ENCODE peak calls at places on chromosomes 2 and 18, in seven cellular contexts. P is body of pancreas, N is BE2C, D is PC-3, X is HCT116, Y is sigmoid colon, Q is brain microvascular endothelial cell. C is an unnamed sample.

GRCh38 chr2:233387225-233387624 is 32.9 kb downstream of the DGKD start:
- DNase-seq in P (no peak), N (no peak), D (no peak), X (no peak), Y (peak), Q (no peak), C (no peak)

GRCh38 chr2:120052597-120052996 is 39.7 kb downstream of the EPB41L5 start:
- DNase-seq in P (no peak), N (no peak), D (no peak), X (no peak), Y (no peak), Q (no peak), C (peak)

GRCh38 chr2:241298554-241299165 is 16.8 kb downstream of the HDLBP start:
- DNase-seq in P (no peak), N (no peak), D (no peak), X (no peak), Y (no peak), Q (no peak), C (no peak)

GRCh38 chr2:112582314-112582746 is 2.1 kb upstream of the CHCHD5 start:
- DNase-seq in P (peak), N (peak), D (peak), X (peak), Y (no peak), Q (peak), C (peak)

GRCh38 chr18:38751897-38752296 is 1186.3 kb upstream of the CELF4 start:
- DNase-seq in P (no peak), N (no peak), D (no peak), X (no peak), Y (no peak), Q (no peak), C (no peak)

GRCh38 chr2:178225011-178225817 is 30.9 kb downstream of the OSBPL6 start:
- DNase-seq in P (no peak), N (no peak), D (no peak), X (no peak), Y (no peak), Q (no peak), C (peak)

GRCh38 chr2:205752421-205752820 is 70.1 kb downstream of the NRP2 start:
- DNase-seq in P (no peak), N (no peak), D (no peak), X (no peak), Y (no peak), Q (no peak), C (no peak)

GRCh38 chr2:106028192-106028591 is 165.9 kb downstream of the UXS1 start:
- DNase-seq in P (no peak), N (no peak), D (no peak), X (no peak), Y (no peak), Q (no peak), C (no peak)

GRCh38 chr2:36338827-36339145 is 16.8 kb upstream of the CRIM1 start:
- DNase-seq in P (no peak), N (no peak), D (peak), X (no peak), Y (no peak), Q (peak), C (peak)

GRCh38 chr2:230134496-230135073 is 65.9 kb upstream of the SLC16A14 start:
- DNase-seq in P (no peak), N (no peak), D (peak), X (no peak), Y (no peak), Q (peak), C (peak)

GRCh38 chr2:107717666-107718065 is 109.0 kb upstream of the RGPD4 start:
- DNase-seq in P (no peak), N (no peak), D (no peak), X (no peak), Y (no peak), Q (no peak), C (no peak)

GRCh38 chr2:96512341-96512740 is 7.2 kb upstream of the NEURL3 start:
- DNase-seq in P (no peak), N (no peak), D (no peak), X (no peak), Y (no peak), Q (no peak), C (no peak)

GRCh38 chr2:15892575-15892974 is 47.8 kb upstream of the MYCN start:
- DNase-seq in P (no peak), N (no peak), D (no peak), X (no peak), Y (no peak), Q (no peak), C (no peak)

GRCh38 chr2:9178905-9179571 is 27.6 kb upstream of the ASAP2 start:
- DNase-seq in P (peak), N (no peak), D (peak), X (no peak), Y (peak), Q (peak), C (peak)

GRCh38 chr18:23458830-23459529 is 5.9 kb downstream of the RIOK3 start:
- DNase-seq in P (no peak), N (no peak), D (no peak), X (no peak), Y (no peak), Q (no peak), C (no peak)

GRCh38 chr2:16745466-16745865 is 79.8 kb upstream of the CYRIA start:
- DNase-seq in P (no peak), N (no peak), D (no peak), X (no peak), Y (no peak), Q (no peak), C (no peak)

GRCh38 chr2:180040146-180040925 is 33.2 kb upstream of the CWC22 start:
- DNase-seq in P (no peak), N (no peak), D (peak), X (no peak), Y (no peak), Q (peak), C (peak)

GRCh38 chr2:212692466-212692865 is 153.9 kb upstream of the ERBB4 start:
- DNase-seq in P (no peak), N (no peak), D (no peak), X (no peak), Y (no peak), Q (no peak), C (peak)

GRCh38 chr2:191552036-191552435 is 125.9 kb upstream of the NABP1 start:
- DNase-seq in P (no peak), N (no peak), D (peak), X (no peak), Y (no peak), Q (no peak), C (no peak)

GRCh38 chr2:108612514-108613183 is 78.4 kb downstream of the LIMS1 start:
- DNase-seq in P (no peak), N (no peak), D (no peak), X (no peak), Y (no peak), Q (no peak), C (no peak)

GRCh38 chr2:7940120-7940386 is 741.8 kb upstream of the ID2 start:
- DNase-seq in P (no peak), N (no peak), D (no peak), X (no peak), Y (no peak), Q (no peak), C (no peak)

GRCh38 chr2:213237787-213238186 is 46.5 kb upstream of the SPAG16 start:
- DNase-seq in P (no peak), N (no peak), D (no peak), X (no peak), Y (no peak), Q (no peak), C (peak)

GRCh38 chr2:211512746-211513145 is 956.3 kb downstream of the CPS1 start:
- DNase-seq in P (no peak), N (no peak), D (no peak), X (no peak), Y (no peak), Q (no peak), C (no peak)

GRCh38 chr2:40401896-40402295 is 50.0 kb downstream of the SLC8A1 start:
- DNase-seq in P (no peak), N (no peak), D (peak), X (peak), Y (no peak), Q (peak), C (peak)

GRCh38 chr2:148614332-148615049 is 30.1 kb upstream of the EPC2 start:
- DNase-seq in P (peak), N (no peak), D (peak), X (peak), Y (no peak), Q (peak), C (peak)

GRCh38 chr2:148617219-148617618 is 27.3 kb upstream of the EPC2 start:
- DNase-seq in P (no peak), N (no peak), D (no peak), X (no peak), Y (no peak), Q (no peak), C (no peak)

GRCh38 chr2:148614024-148614331 is 30.6 kb upstream of the EPC2 start:
- DNase-seq in P (no peak), N (no peak), D (peak), X (no peak), Y (no peak), Q (no peak), C (peak)

GRCh38 chr2:148615446-148615845 is 29.1 kb upstream of the EPC2 start:
- DNase-seq in P (no peak), N (no peak), D (no peak), X (no peak), Y (no peak), Q (no peak), C (no peak)

GRCh38 chr2:148616696-148617095 is 27.9 kb upstream of the EPC2 start:
- DNase-seq in P (no peak), N (peak), D (peak), X (no peak), Y (no peak), Q (no peak), C (no peak)
- H3K4me3 ChIP-seq in P (no peak), N (no peak), D (no peak), X (no peak), Y (no peak), Q (no peak), C (no peak)

GRCh38 chr2:172086349-172087190 is 1.3 kb downstream of the DLX1 start:
- DNase-seq in P (peak), N (no peak), D (peak), X (no peak), Y (no peak), Q (no peak), C (no peak)
- TF ChIP-seq CTCF in P (no peak), N (no peak), D (no peak), X (no peak), Y (no peak), Q (peak), C (no peak)

GRCh38 chr2:174332607-174333001 is 2.1 kb upstream of the SP9 start:
- DNase-seq in P (no peak), N (no peak), D (peak), X (no peak), Y (no peak), Q (no peak), C (no peak)
- H3K4me3 ChIP-seq in P (no peak), N (no peak), D (peak), X (peak), Y (no peak), Q (no peak), C (no peak)

GRCh38 chr2:237585590-237586221 is 4.8 kb downstream of the RAB17 start:
- DNase-seq in P (no peak), N (no peak), D (no peak), X (no peak), Y (no peak), Q (no peak), C (no peak)
- TF ChIP-seq CTCF in P (no peak), N (no peak), D (no peak), X (no peak), Y (no peak), Q (no peak), C (no peak)

DNA sequence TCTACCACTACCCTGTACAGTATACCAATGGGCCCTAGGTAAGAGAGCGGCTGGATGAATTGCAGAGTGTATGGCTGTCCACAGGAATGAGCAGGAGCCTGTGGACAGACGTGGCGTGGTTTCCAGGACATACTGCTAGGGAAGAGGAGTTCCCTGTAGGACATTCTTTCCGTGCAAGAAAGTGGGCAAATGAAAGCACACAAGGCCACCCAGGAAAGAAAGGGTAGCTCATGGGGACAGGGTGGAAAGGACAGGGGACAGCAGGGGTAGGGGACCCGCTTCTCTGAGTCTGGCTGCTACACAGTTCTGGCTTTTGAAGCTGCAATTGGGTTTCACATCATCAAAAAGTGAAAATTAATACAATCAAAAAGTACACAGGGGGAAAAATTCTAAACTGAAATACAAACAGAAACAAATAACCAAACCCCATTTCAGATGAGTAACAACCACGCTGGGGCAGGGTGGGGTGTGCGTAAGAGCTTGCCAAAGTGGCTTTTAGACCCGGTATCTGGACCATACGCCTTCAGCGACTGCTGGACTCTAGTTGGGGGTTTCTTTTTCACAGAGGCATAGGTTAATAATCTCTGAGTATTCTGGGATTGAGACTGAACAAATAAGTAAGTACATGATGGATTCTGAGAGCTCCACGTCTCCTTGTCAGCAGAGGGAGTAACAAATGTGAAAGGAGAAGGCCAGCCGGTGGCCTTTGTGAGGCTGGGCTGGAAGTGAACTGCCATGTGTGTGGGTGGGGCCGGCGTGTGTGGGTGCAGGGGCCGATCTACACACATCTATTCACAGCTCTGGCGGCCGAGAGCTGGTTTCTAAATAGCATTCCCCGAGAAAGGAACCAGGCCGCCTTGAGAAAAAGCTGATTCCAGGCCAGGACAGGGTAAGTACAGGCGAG is 84.0 kb downstream of the HDAC4 start:
- DNase-seq in P (peak), N (no peak), D (no peak), X (no peak), Y (peak), Q (no peak), C (peak)
- H3K4me3 ChIP-seq in P (no peak), N (no peak), D (no peak), X (no peak), Y (peak), Q (no peak), C (no peak)

GRCh38 chr2:218567797-218568189 is 358 bp downstream of the USP37 start:
- DNase-seq in P (no peak), N (no peak), D (no peak), X (no peak), Y (no peak), Q (no peak), C (no peak)

GRCh38 chr2:218569661-218570500 is 1.2 kb downstream of the CNOT9 start:
- DNase-seq in P (peak), N (peak), D (peak), X (no peak), Y (no peak), Q (peak), C (peak)

GRCh38 chr2:218568190-218569037 is at the start of the genes CNOT9 and USP37:
- DNase-seq in P (peak), N (peak), D (peak), X (peak), Y (peak), Q (peak), C (peak)

GRCh38 chr2:218570850-218571249 is 2.2 kb downstream of the CNOT9 start:
- DNase-seq in P (no peak), N (no peak), D (peak), X (no peak), Y (no peak), Q (peak), C (peak)

DNA sequence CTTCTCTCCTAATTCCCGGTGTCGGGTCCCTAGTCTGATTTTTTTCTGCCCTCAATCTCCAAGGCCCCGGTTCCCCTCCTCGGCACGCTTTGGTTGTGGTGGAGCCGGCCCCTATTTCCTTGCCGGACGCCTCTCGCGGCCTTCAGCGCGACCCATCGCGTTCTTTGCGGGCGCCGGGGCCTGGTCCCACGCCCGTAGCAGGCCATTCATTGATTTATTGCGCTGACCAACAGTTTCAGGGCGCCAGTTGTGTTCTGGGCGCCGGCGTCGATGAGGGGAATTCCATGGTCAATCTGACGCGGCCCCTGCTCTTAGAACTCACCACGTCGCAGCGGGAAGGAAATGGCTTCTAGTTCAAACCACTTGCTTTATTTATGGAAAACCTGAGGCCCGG is 396 bp downstream of the CNOT9 start:
- DNase-seq in P (peak), N (peak), D (peak), X (peak), Y (peak), Q (peak), C (peak)
- TF ChIP-seq CTCF in P (no peak), N (no peak), D (no peak), X (no peak), Y (no peak), Q (no peak), C (no peak)

GRCh38 chr2:238847432-238847801 is 468 bp upstream of the TWIST2 start:
- DNase-seq in P (no peak), N (no peak), D (no peak), X (no peak), Y (peak), Q (no peak), C (peak)

GRCh38 chr2:238846503-238847431 is 1.1 kb upstream of the TWIST2 start:
- DNase-seq in P (no peak), N (no peak), D (no peak), X (no peak), Y (peak), Q (no peak), C (peak)

GRCh38 chr2:238848941-238849853 is 1.3 kb downstream of the TWIST2 start:
- DNase-seq in P (no peak), N (no peak), D (no peak), X (no peak), Y (no peak), Q (peak), C (peak)

GRCh38 chr2:238848566-238848940 is 668 bp downstream of the TWIST2 start:
- DNase-seq in P (no peak), N (no peak), D (no peak), X (no peak), Y (no peak), Q (no peak), C (no peak)

GRCh38 chr2:238847841-238848565 is at the start of gene TWIST2:
- DNase-seq in P (peak), N (no peak), D (peak), X (no peak), Y (peak), Q (peak), C (peak)
- H3K4me3 ChIP-seq in P (no peak), N (no peak), D (peak), X (no peak), Y (peak), Q (peak), C (peak)

C was measured in cardiac fibroblast.